ENCODE peak calls at places on chromosomes 4 and X, in six cellular contexts. D, N, O, W, F and K are unnamed samples.

GRCh38 chr4:5955201-5955821 is 62.4 kb upstream of the CRMP1 start:
- DNase-seq in D (no peak), F (no peak), W (no peak), O (no peak), N (no peak), K (no peak)

GRCh38 chr4:172652369-172652768 is 516.2 kb upstream of the GALNT7 start:
- DNase-seq in W (no peak), F (no peak), D (no peak), O (no peak), N (no peak), K (no peak)

GRCh38 chrX:18937173-18937572 is 46.7 kb downstream of the PHKA2 start:
- DNase-seq in D (no peak), W (no peak), F (no peak), O (no peak), N (no peak), K (no peak)

GRCh38 chr4:84379881-84380618 is 119.0 kb downstream of the NKX6-1 start:
- DNase-seq in W (no peak), N (no peak), D (no peak), O (no peak), F (peak), K (no peak)

GRCh38 chr4:175419120-175419774 is 392.8 kb downstream of the GPM6A start:
- DNase-seq in W (no peak), F (peak), N (no peak), O (no peak), D (no peak), K (no peak)

GRCh38 chr4:123361195-123361861 is 35.3 kb upstream of the SPRY1 start:
- DNase-seq in N (peak), O (no peak), F (no peak), D (no peak), W (no peak), K (no peak)

GRCh38 chr4:2412534-2412884 is 5.9 kb downstream of the ZFYVE28 start:
- DNase-seq in D (no peak), N (no peak), O (peak), F (no peak), W (no peak), K (no peak)

GRCh38 chr4:108204518-108204917 is 35.8 kb upstream of the LEF1 start:
- DNase-seq in O (no peak), F (no peak), N (no peak), D (no peak), W (no peak), K (no peak)

GRCh38 chrX:68261060-68261672 is 172.1 kb downstream of the OPHN1 start:
- DNase-seq in D (peak), W (no peak), F (no peak), O (no peak), N (peak), K (peak)